ENCODE peak calls at places on chromosomes 2 and 18, in ten cellular contexts. U is neuronal stem cell, B is testis, V is PC-9, K is caudate nucleus, I is colonic mucosa, G is right lobe of liver, Y is coronary artery, O is heart right ventricle, W is A549. C is an unnamed sample.

GRCh38 chr2:127893033-127893432 is 7.3 kb upstream of the AMMECR1L start:
- DNase-seq in Y (no peak), I (no peak), G (no peak), B (no peak), U (no peak), W (no peak), K (no peak), O (no peak), V (no peak), C (no peak)

GRCh38 chr18:80181642-80182461 is 65.5 kb downstream of the PARD6G start:
- DNase-seq in V (no peak), I (no peak), O (no peak), G (no peak), W (no peak), Y (no peak), K (no peak), B (no peak), U (no peak), C (peak)

GRCh38 chr18:8121942-8122480 is 487.2 kb upstream of the RAB12 start:
- DNase-seq in K (no peak), O (no peak), V (peak), U (no peak), Y (no peak), I (no peak), G (no peak), W (no peak), B (no peak), C (no peak)

GRCh38 chr2:66578067-66578852 is 143.3 kb downstream of the MEIS1 start:
- DNase-seq in B (no peak), Y (no peak), O (no peak), U (no peak), K (no peak), I (no peak), G (no peak), V (no peak), W (no peak), C (no peak)

GRCh38 chr2:44801676-44802408 is 139.7 kb upstream of the SIX3 start:
- DNase-seq in I (no peak), B (no peak), K (no peak), G (no peak), V (no peak), U (no peak), W (no peak), Y (no peak), O (no peak), C (no peak)

GRCh38 chr2:138107288-138107687 is 143.0 kb downstream of the HNMT start:
- DNase-seq in G (no peak), W (no peak), V (no peak), K (no peak), I (no peak), Y (no peak), B (no peak), U (no peak), O (no peak), C (no peak)

GRCh38 chr2:15798716-15799431 is 141.5 kb upstream of the MYCN start:
- DNase-seq in V (no peak), U (no peak), B (no peak), K (no peak), O (no peak), W (no peak), G (no peak), Y (no peak), I (no peak), C (no peak)

GRCh38 chr2:30675758-30676157 is 131.5 kb downstream of the CAPN13 start:
- DNase-seq in K (no peak), O (no peak), G (no peak), I (no peak), U (no peak), B (no peak), V (no peak), W (no peak), Y (no peak), C (no peak)

GRCh38 chr2:61905372-61906186 is at the start of gene COMMD1:
- DNase-seq in W (peak), Y (peak), K (peak), I (peak), G (peak), B (peak), O (peak), V (peak), U (peak), C (peak)

GRCh38 chr2:203718087-203718486 is 11.6 kb downstream of the CD28 start:
- DNase-seq in K (no peak), B (no peak), W (no peak), U (no peak), O (no peak), G (peak), V (no peak), I (no peak), Y (no peak), C (no peak)

GRCh38 chr2:207375207-207375875 is 154.4 kb upstream of the CREB1 start:
- DNase-seq in I (no peak), B (no peak), V (peak), Y (no peak), U (no peak), W (no peak), G (no peak), K (no peak), O (no peak), C (no peak)

GRCh38 chr18:22846088-22846683 is 86.9 kb upstream of the RBBP8 start:
- DNase-seq in B (no peak), V (no peak), W (peak), I (no peak), Y (no peak), O (no peak), K (no peak), G (no peak), U (no peak), C (no peak)

GRCh38 chr18:36993068-36993467 is 164.1 kb downstream of the KIAA1328 start:
- DNase-seq in O (no peak), G (no peak), W (no peak), Y (no peak), V (no peak), U (no peak), K (no peak), I (no peak), B (no peak), C (no peak)

GRCh38 chr2:238321467-238321866 is 1.1 kb downstream of the TRAF3IP1 start:
- DNase-seq in G (no peak), B (no peak), Y (no peak), U (no peak), O (no peak), I (no peak), V (no peak), K (no peak), W (no peak), C (no peak)

GRCh38 chr2:200253631-200254030 is 52.9 kb upstream of the SPATS2L start:
- DNase-seq in I (no peak), B (no peak), O (peak), U (no peak), Y (no peak), W (no peak), K (no peak), G (no peak), V (no peak), C (peak)

GRCh38 chr2:186757009-186757408 is 63.1 kb downstream of the FAM171B start:
- DNase-seq in B (no peak), I (no peak), Y (no peak), O (no peak), V (no peak), U (peak), K (no peak), G (no peak), W (no peak), C (no peak)

GRCh38 chr2:23711979-23712755 is 214.8 kb downstream of the ATAD2B start:
- DNase-seq in B (peak), I (no peak), O (peak), V (no peak), U (peak), G (no peak), Y (no peak), K (no peak), W (no peak), C (no peak)

GRCh38 chr2:152336103-152336853 is 1.3 kb downstream of the FMNL2 start:
- DNase-seq in K (peak), V (peak), I (peak), W (peak), B (peak), G (peak), O (peak), U (peak), Y (peak), C (peak)

GRCh38 chr2:179020156-179020750 is 29.7 kb downstream of the CCDC141 start:
- DNase-seq in U (no peak), K (no peak), Y (no peak), O (peak), G (peak), W (no peak), I (peak), V (peak), B (peak), C (peak)

GRCh38 chr2:13714466-13714865 is 918.1 kb upstream of the LRATD1 start:
- DNase-seq in G (no peak), I (no peak), B (no peak), U (no peak), O (no peak), W (no peak), V (no peak), K (no peak), Y (no peak), C (no peak)

GRCh38 chr2:212958133-212958532 is 193.3 kb downstream of the IKZF2 start:
- DNase-seq in W (no peak), Y (no peak), G (no peak), B (no peak), V (no peak), K (no peak), U (no peak), I (no peak), O (no peak), C (no peak)

GRCh38 chr2:150060341-150060740 is 427.1 kb downstream of the RND3 start:
- DNase-seq in G (no peak), Y (no peak), I (no peak), W (no peak), O (no peak), B (no peak), K (no peak), U (no peak), V (no peak), C (no peak)
- H3K27ac ChIP-seq in G (no peak), Y (no peak), I (no peak), W (no peak), O (no peak), B (no peak), K (no peak), U (no peak), V (no peak), C (no peak)

GRCh38 chr2:241886840-241887447 is 17.4 kb downstream of the RTP5 start:
- DNase-seq in V (no peak), I (no peak), W (no peak), Y (no peak), O (peak), U (no peak), G (no peak), B (no peak), K (no peak), C (no peak)
- H3K27ac ChIP-seq in V (no peak), I (no peak), W (no peak), Y (no peak), O (no peak), U (no peak), G (no peak), B (no peak), K (no peak), C (no peak)

DNA sequence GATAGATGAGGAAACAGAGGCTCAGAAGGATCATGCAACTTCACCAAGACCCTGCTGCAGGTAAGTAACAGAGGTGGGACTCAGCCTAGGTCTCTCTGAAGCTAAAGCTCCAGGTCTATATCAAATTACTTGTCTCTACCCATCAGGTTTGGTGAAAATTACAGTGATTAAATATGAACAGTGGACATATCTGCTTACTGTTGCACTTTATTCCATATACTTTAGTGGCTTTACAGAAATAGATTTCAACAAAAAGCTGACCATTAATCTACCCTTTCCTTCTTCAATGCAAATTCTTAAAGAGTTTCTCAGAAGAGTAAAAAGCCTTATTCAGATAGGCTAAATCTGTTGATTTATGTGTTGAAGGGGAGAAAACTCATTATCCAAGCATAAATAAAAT is 42.8 kb upstream of the STK17B start:
- DNase-seq in V (no peak), O (no peak), W (no peak), B (no peak), G (no peak), K (no peak), Y (no peak), U (no peak), I (no peak), C (no peak)
- H3K27ac ChIP-seq in V (no peak), O (peak), W (no peak), B (no peak), G (no peak), K (no peak), Y (no peak), U (no peak), I (no peak), C (no peak)

GRCh38 chr2:65016789-65017188 is 27.6 kb downstream of the SLC1A4 start:
- DNase-seq in U (no peak), G (no peak), B (no peak), V (no peak), Y (no peak), K (no peak), O (no peak), I (no peak), W (no peak), C (no peak)
- H3K27ac ChIP-seq in U (peak), G (no peak), B (no peak), V (no peak), Y (no peak), K (peak), O (peak), I (no peak), W (no peak), C (no peak)

GRCh38 chr18:12032786-12033642 is 51.7 kb downstream of the IMPA2 start:
- DNase-seq in W (no peak), Y (peak), I (no peak), O (no peak), U (no peak), G (no peak), B (no peak), V (no peak), K (no peak), C (no peak)
- H3K27ac ChIP-seq in W (no peak), Y (no peak), I (no peak), O (no peak), U (no peak), G (no peak), B (no peak), V (no peak), K (no peak), C (peak)

GRCh38 chr2:53819627-53820026 is 32.8 kb downstream of the ERLEC1 start:
- DNase-seq in I (no peak), K (no peak), V (no peak), G (no peak), U (no peak), Y (no peak), O (no peak), B (no peak), W (no peak), C (no peak)

GRCh38 chr2:53820711-53821110 is 33.9 kb downstream of the ERLEC1 start:
- DNase-seq in V (no peak), U (no peak), W (no peak), I (no peak), O (no peak), Y (no peak), G (no peak), K (no peak), B (no peak), C (no peak)

GRCh38 chr2:53818854-53819435 is 32.1 kb downstream of the ERLEC1 start:
- DNase-seq in Y (no peak), V (no peak), O (no peak), B (no peak), U (no peak), K (no peak), G (no peak), W (no peak), I (no peak), C (no peak)

GRCh38 chr2:53821810-53822209 is 35.0 kb downstream of the ERLEC1 start:
- DNase-seq in B (no peak), G (no peak), U (no peak), V (no peak), W (no peak), O (no peak), K (no peak), Y (no peak), I (no peak), C (no peak)

GRCh38 chr2:53820038-53820437 is 33.2 kb downstream of the ERLEC1 start:
- DNase-seq in I (peak), U (no peak), B (no peak), W (no peak), G (no peak), K (no peak), Y (no peak), V (no peak), O (no peak), C (no peak)
- H3K27ac ChIP-seq in I (peak), U (no peak), B (no peak), W (no peak), G (no peak), K (no peak), Y (no peak), V (no peak), O (no peak), C (no peak)

DNA sequence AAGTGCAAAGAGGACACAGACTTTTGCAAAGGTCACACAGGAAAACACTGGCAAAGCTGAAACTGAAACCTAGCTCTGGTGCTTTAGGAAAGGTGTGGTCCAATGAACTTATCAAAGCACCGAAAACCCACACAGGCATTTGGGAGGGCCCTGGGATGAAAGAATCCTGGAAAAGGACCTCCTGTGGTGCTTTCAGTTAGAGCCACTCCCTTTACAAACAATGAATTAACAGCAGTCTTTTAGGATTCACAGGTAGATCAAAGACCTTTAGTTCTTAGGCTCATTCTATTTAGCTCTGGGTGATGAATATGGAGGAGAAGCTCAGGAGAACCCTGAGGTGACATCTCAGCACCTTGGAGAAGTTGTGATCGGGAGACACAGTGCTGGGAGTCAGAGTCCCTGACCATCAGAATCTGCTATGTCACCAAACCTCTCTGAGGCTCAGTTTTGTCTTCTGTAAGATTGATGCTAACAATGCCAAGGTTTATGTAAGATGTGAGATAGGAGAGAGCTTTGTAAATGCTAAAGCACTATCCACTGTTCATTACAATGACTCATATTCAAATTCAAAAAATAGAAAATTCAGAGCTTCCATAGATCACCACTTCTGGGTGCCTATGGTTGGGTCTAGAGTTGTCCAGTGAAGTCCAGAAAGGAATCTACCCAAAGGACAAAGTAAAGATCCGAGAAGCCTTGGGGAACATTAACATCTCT is 39.3 kb downstream of the VSNL1 start:
- DNase-seq in B (no peak), K (no peak), O (no peak), I (peak), V (peak), U (no peak), W (no peak), Y (no peak), G (no peak), C (no peak)
- H3K27ac ChIP-seq in B (no peak), K (no peak), O (no peak), I (peak), V (peak), U (no peak), W (no peak), Y (no peak), G (no peak), C (no peak)